ENCODE peak calls at places on chromosomes 6 and 20, in four cellular contexts. W, V, E and B are unnamed samples.

GRCh38 chr20:41166201-41167117 is 29.1 kb downstream of the PLCG1 start:
- DNase-seq in W (no peak), V (no peak), E (no peak), B (no peak)

GRCh38 chr20:29300579-29301551 is 1956.6 kb upstream of the DEFB115 start:
- DNase-seq in W (no peak), V (no peak), E (no peak), B (no peak)

GRCh38 chr6:29676981-29677601 is 3.9 kb downstream of the ZFP57 start:
- DNase-seq in W (no peak), V (no peak), E (no peak), B (no peak)

GRCh38 chr20:15342987-15343639 is 1005.7 kb upstream of the FLRT3 start:
- DNase-seq in W (no peak), V (no peak), E (no peak), B (no peak)

GRCh38 chr6:118316796-118317384 is 231.2 kb upstream of the PLN start:
- DNase-seq in W (no peak), V (no peak), E (no peak), B (no peak)

GRCh38 chr20:31811796-31812728 is 7.1 kb upstream of the MYLK2 start:
- DNase-seq in W (peak), V (no peak), E (no peak), B (peak)

GRCh38 chr20:60754866-60755265 is 497.2 kb upstream of the CDH4 start:
- DNase-seq in W (no peak), V (no peak), E (no peak), B (no peak)

GRCh38 chr20:15564981-15565380 is 1008.3 kb downstream of the KIF16B start:
- DNase-seq in W (no peak), V (no peak), E (no peak), B (no peak)

GRCh38 chr20:54203281-54203680 is 4.6 kb upstream of the PFDN4 start:
- DNase-seq in W (no peak), V (no peak), E (no peak), B (no peak)

GRCh38 chr6:101401792-101402617 is 8.5 kb downstream of the GRIK2 start:
- DNase-seq in W (no peak), V (no peak), E (peak), B (no peak)

GRCh38 chr6:40551966-40552365 is 35.2 kb downstream of the LRFN2 start:
- DNase-seq in W (no peak), V (no peak), E (no peak), B (no peak)

GRCh38 chr6:67933278-67933677 is 701.8 kb upstream of the ADGRB3 start:
- DNase-seq in W (no peak), V (no peak), E (no peak), B (no peak)

GRCh38 chr6:71979911-71980310 is 93.6 kb downstream of the RIMS1 start:
- DNase-seq in W (no peak), V (no peak), E (no peak), B (no peak)

GRCh38 chr6:14412026-14412425 is 294.5 kb downstream of the CD83 start:
- DNase-seq in W (no peak), V (no peak), E (no peak), B (no peak)

GRCh38 chr20:62120990-62121775 is 1.1 kb upstream of the LSM14B start:
- DNase-seq in W (no peak), V (no peak), E (no peak), B (no peak)

GRCh38 chr20:10249822-10250221 is 31.2 kb downstream of the SNAP25 start:
- DNase-seq in W (no peak), V (no peak), E (no peak), B (no peak)

GRCh38 chr6:170366248-170366960 is 59.8 kb downstream of the FAM120B start:
- DNase-seq in W (no peak), V (peak), E (no peak), B (no peak)

GRCh38 chr20:62723351-62723750 is 14.7 kb downstream of the NTSR1 start:
- DNase-seq in W (no peak), V (no peak), E (no peak), B (peak)

GRCh38 chr6:139996253-139996834 is 621.9 kb upstream of the CITED2 start:
- DNase-seq in W (no peak), V (no peak), E (no peak), B (no peak)